ENCODE peak calls at places on chromosomes 1 and 21, in six cellular contexts. K, U, Z, B, C and A are unnamed samples.

GRCh38 chr1:228472655-228473054 is 14.5 kb upstream of the RNF187 start:
- DNase-seq in K (no peak), U (no peak), Z (no peak), B (no peak), C (peak; percentile 52), A (peak; percentile 29)

GRCh38 chr1:114126696-114127095 is 27.0 kb downstream of the SYT6 start:
- DNase-seq in K (no peak), U (no peak), Z (no peak), B (no peak), C (no peak), A (no peak)

GRCh38 chr1:235675152-235675890 is 25.7 kb upstream of the GNG4 start:
- DNase-seq in K (no peak), U (no peak), Z (no peak), B (no peak), C (no peak), A (peak; percentile 25)

GRCh38 chr1:6488602-6489382 is 2.7 kb downstream of the PLEKHG5 start:
- DNase-seq in K (no peak), U (peak; percentile 26), Z (no peak), B (no peak), C (no peak), A (no peak)

GRCh38 chr1:155241851-155242264 is 13.4 kb downstream of the ENTREP3 start:
- DNase-seq in K (no peak), U (no peak), Z (no peak), B (no peak), C (no peak), A (no peak)

GRCh38 chr1:25735956-25736529 is 64.0 kb upstream of the SELENON start:
- DNase-seq in K (no peak), U (no peak), Z (no peak), B (peak; percentile 25), C (no peak), A (no peak)

GRCh38 chr1:40450491-40451237 is 388 bp downstream of the ZFP69B start:
- DNase-seq in K (no peak), U (peak; percentile 38), Z (no peak), B (no peak), C (peak; percentile 76), A (peak; percentile 49)

GRCh38 chr1:110879758-110880606 is 7.0 kb downstream of the CD53 start:
- DNase-seq in K (no peak), U (no peak), Z (no peak), B (no peak), C (no peak), A (no peak)

GRCh38 chr1:228464487-228464983 is 22.6 kb upstream of the RNF187 start:
- DNase-seq in K (no peak), U (no peak), Z (peak; percentile 42), B (no peak), C (peak; percentile 86), A (peak; percentile 85)

GRCh38 chr21:27202301-27202700 is 235.4 kb upstream of the ADAMTS5 start:
- DNase-seq in K (no peak), U (no peak), Z (no peak), B (no peak), C (no peak), A (no peak)

GRCh38 chr1:201011616-201012015 is 11.9 kb downstream of the KIF21B start:
- DNase-seq in K (no peak), U (no peak), Z (no peak), B (no peak), C (no peak), A (no peak)

GRCh38 chr1:225891229-225891972 is 2.5 kb upstream of the LEFTY1 start:
- DNase-seq in K (no peak), U (peak; percentile 77), Z (peak; percentile 73), B (no peak), C (no peak), A (no peak)

GRCh38 chr1:183769956-183770815 is 34.7 kb upstream of the RGL1 start:
- DNase-seq in K (no peak), U (no peak), Z (no peak), B (no peak), C (no peak), A (no peak)

GRCh38 chr1:99648107-99648506 is 2.2 kb downstream of the PALMD start:
- DNase-seq in K (no peak), U (no peak), Z (peak; percentile 75), B (peak; percentile 57), C (no peak), A (peak; percentile 68)

GRCh38 chr21:39503138-39503762 is 51.5 kb downstream of the SH3BGR start:
- DNase-seq in K (no peak), U (no peak), Z (no peak), B (no peak), C (no peak), A (no peak)

GRCh38 chr1:16082283-16083038 is 9.0 kb upstream of the FAM131C start:
- DNase-seq in K (no peak), U (peak; percentile 78), Z (peak; percentile 75), B (peak; percentile 83), C (peak; percentile 54), A (peak; percentile 73)

GRCh38 chr1:27504588-27505419 is 14.8 kb upstream of the WASF2 start:
- DNase-seq in K (peak; percentile 92), U (no peak), Z (no peak), B (no peak), C (peak; percentile 69), A (peak; percentile 91)

GRCh38 chr1:108597041-108597440 is 37.1 kb downstream of the EEIG2 start:
- DNase-seq in K (no peak), U (no peak), Z (no peak), B (no peak), C (no peak), A (no peak)

GRCh38 chr1:117169871-117170596 is 40.7 kb downstream of the VTCN1 start:
- DNase-seq in K (no peak), U (no peak), Z (no peak), B (no peak), C (no peak), A (no peak)

GRCh38 chr1:91699339-91699970 is 186.5 kb downstream of the TGFBR3 start:
- DNase-seq in K (no peak), U (no peak), Z (no peak), B (no peak), C (no peak), A (peak; percentile 89)

GRCh38 chr1:91700332-91700731 is 185.6 kb downstream of the TGFBR3 start:
- DNase-seq in K (no peak), U (no peak), Z (no peak), B (no peak), C (peak; percentile 9), A (peak; percentile 34)

GRCh38 chr1:91693542-91693941 is 192.4 kb downstream of the TGFBR3 start:
- DNase-seq in K (peak; percentile 88), U (peak; percentile 68), Z (no peak), B (no peak), C (peak; percentile 25), A (peak; percentile 75)

GRCh38 chr1:91697322-91698260 is 188.4 kb downstream of the TGFBR3 start:
- DNase-seq in K (no peak), U (no peak), Z (no peak), B (no peak), C (peak; percentile 22), A (peak; percentile 86)

DNA sequence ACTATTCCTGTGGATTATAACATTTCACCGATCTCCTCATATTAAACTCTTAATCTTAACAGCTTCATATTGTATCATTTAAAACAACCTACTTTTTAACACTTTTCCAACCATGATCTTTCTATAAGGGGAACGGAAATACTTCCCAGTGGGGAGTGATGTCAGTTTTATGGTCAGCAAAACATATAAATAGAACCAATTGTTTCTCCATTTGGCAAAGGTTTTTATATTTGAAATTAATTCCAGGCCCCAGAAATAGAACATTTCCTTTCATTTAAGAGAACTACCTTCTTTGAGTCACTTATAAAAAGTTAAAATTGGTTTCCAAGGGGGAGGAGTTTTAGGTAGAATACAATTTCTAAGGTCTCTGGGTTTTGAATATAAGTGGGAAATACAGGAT is 189.6 kb downstream of the TGFBR3 start:
- DNase-seq in K (no peak), U (no peak), Z (no peak), B (no peak), C (no peak), A (peak; percentile 12)
- TF ChIP-seq CTCF in K (no peak), U (no peak), Z (no peak), B (no peak), C (no peak), A (no peak)

GRCh38 chr1:10796029-10796944 is at the start of gene CASZ1:
- DNase-seq in K (peak; percentile 82), U (peak; percentile 85), Z (peak; percentile 86), B (peak; percentile 92), C (peak; percentile 89), A (peak; percentile 93)

GRCh38 chr1:10791117-10791951 is 5.1 kb downstream of the CASZ1 start:
- DNase-seq in K (no peak), U (no peak), Z (no peak), B (no peak), C (no peak), A (no peak)

GRCh38 chr1:10794724-10795304 is 1.6 kb downstream of the CASZ1 start:
- DNase-seq in K (no peak), U (no peak), Z (no peak), B (no peak), C (no peak), A (peak; percentile 22)

GRCh38 chr1:10793129-10793651 is 3.3 kb downstream of the CASZ1 start:
- DNase-seq in K (no peak), U (no peak), Z (no peak), B (no peak), C (peak; percentile 14), A (peak; percentile 20)

DNA sequence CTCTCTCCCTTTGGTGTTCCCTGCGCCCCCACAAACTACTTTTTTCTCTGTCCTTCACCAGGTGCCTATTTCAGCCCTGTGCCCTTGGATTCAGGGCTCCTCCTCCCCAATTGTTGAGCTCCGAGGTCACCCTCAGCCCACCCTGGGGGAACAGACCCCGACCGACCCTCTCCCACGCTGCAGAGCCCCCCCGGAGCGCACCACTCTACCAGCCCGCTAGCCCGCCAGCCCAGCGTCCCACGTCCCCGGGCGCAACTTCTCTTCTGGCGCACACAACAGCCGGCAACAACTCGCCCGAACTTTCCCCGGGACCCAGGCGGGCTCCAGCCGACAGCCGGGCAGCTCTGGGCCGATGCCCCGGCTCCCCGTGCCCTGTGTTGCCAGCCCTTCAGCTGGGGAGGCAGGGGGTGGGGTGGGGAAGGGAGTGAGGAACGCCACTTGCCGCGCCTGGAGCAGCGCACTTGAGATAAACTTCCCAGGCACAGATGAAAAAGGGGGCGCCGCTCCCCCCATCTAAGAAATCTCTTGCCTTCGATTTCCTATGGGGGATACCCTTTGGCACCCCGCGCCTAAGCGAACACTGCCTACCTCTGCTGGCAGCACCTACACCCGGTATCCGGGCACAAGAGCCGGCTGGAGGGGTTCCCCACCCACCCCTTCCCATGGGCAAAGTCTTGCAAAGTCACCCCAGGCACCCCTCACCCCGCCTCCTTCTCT is 983 bp downstream of the CASZ1 start:
- DNase-seq in K (no peak), U (no peak), Z (no peak), B (peak; percentile 80), C (peak; percentile 14), A (no peak)
- H3K4me3 ChIP-seq in K (peak overlapping the region; percentile 58), U (peak overlapping the region; percentile 77), Z (peak overlapping the region; percentile 61), B (peak overlapping the region; percentile 59), C (peak overlapping the region; percentile 23), A (peak overlapping the region; percentile 45)

GRCh38 chr1:87986154-87986914 is 657.7 kb downstream of the LMO4 start:
- DNase-seq in K (no peak), U (no peak), Z (no peak), B (no peak), C (no peak), A (no peak)
- TF ChIP-seq CTCF in K (no peak), U (no peak), Z (peak; percentile 28), B (no peak), C (no peak), A (no peak)

DNA sequence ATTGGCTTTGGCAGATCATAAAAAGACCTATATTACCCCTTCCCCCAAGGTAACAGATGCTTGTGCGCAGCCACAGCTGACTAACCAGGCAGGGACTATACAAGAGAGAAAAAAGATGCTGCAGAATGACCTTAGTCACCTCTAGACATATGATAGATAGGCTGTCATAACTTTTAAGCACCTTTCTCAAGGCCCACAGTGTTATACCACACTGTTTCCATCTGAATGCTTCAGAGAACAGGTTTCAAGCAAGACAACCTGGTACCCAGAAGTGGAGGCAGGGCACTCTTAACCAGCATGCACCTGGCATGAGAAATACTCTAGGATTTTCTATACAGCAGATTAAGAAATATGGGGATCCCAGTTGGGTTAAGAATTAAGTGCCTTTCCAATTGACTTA is 12.8 kb upstream of the OVAAL start:
- DNase-seq in K (no peak), U (no peak), Z (no peak), B (no peak), C (no peak), A (no peak)
- H3K4me3 ChIP-seq in K (no peak overlapping the region), U (no peak overlapping the region), Z (no peak overlapping the region), B (no peak overlapping the region), C (no peak overlapping the region), A (no peak overlapping the region)